ENCODE peak calls at places on chromosomes 16 and 17, in six cellular contexts. J, W, C, F, K and Y are unnamed samples. For H3K9me3, the result is how much of the 10 kb centered on the place peaks cover.

GRCh38 chr17:30476726-30477082 is 504 bp upstream of the GOSR1 start:
- DNase-seq in J (no peak), W (no peak), C (no peak), F (no peak), K (peak), Y (no peak)

GRCh38 chr17:74185786-74186185 is 17.7 kb upstream of the RPL38 start:
- DNase-seq in J (no peak), W (no peak), C (no peak), F (no peak), K (no peak), Y (no peak)

GRCh38 chr17:82118815-82119380 is 20.9 kb upstream of the FASN start:
- DNase-seq in J (no peak), W (no peak), C (no peak), F (no peak), K (peak), Y (no peak)

GRCh38 chr16:57591086-57591869 is 37.2 kb upstream of the ADGRG1 start:
- DNase-seq in J (peak), W (no peak), C (peak), F (peak), K (peak), Y (peak)

GRCh38 chr17:72120878-72121163 is at the start of gene SOX9:
- DNase-seq in J (peak), W (no peak), C (peak), F (peak), K (peak), Y (no peak)

GRCh38 chr17:4248504-4249277 is 15.1 kb downstream of the ANKFY1 start:
- DNase-seq in J (no peak), W (no peak), C (no peak), F (peak), K (no peak), Y (no peak)

GRCh38 chr17:31053076-31053475 is 41.7 kb upstream of the NF1 start:
- DNase-seq in J (no peak), W (no peak), C (no peak), F (no peak), K (no peak), Y (no peak)

GRCh38 chr16:67529639-67530012 is 997 bp downstream of the RIPOR1 start:
- DNase-seq in J (no peak), W (no peak), C (no peak), F (peak), K (peak), Y (no peak)

GRCh38 chr17:39143552-39144093 is 7.8 kb downstream of the PLXDC1 start:
- DNase-seq in J (peak), W (no peak), C (peak), F (no peak), K (no peak), Y (no peak)

GRCh38 chr17:9228408-9229159 is 207.3 kb downstream of the NTN1 start:
- DNase-seq in J (no peak), W (no peak), C (peak), F (peak), K (no peak), Y (no peak)

GRCh38 chr16:8798174-8798527 is 512 bp downstream of the PMM2 start:
- DNase-seq in J (no peak), W (no peak), C (no peak), F (no peak), K (no peak), Y (no peak)

GRCh38 chr16:84088695-84089395 is 27.9 kb downstream of the MBTPS1 start:
- DNase-seq in J (no peak), W (no peak), C (no peak), F (no peak), K (no peak), Y (no peak)

GRCh38 chr17:32523017-32523680 is 36.4 kb downstream of the CDK5R1 start:
- DNase-seq in J (no peak), W (no peak), C (no peak), F (no peak), K (no peak), Y (no peak)

GRCh38 chr17:17808706-17809432 is 27.9 kb downstream of the SREBF1 start:
- DNase-seq in J (no peak), W (no peak), C (no peak), F (no peak), K (peak), Y (no peak)

GRCh38 chr16:54015147-54015546 is 271.4 kb downstream of the IRX3 start:
- DNase-seq in J (no peak), W (no peak), C (no peak), F (no peak), K (no peak), Y (no peak)

GRCh38 chr17:45792995-45793755 is 9.1 kb downstream of the CRHR1 start:
- DNase-seq in J (no peak), W (no peak), C (no peak), F (no peak), K (no peak), Y (no peak)

GRCh38 chr17:38911081-38911730 is 14.2 kb upstream of the LASP1NB start:
- DNase-seq in J (no peak), W (no peak), C (peak), F (no peak), K (no peak), Y (peak)

GRCh38 chr17:77233127-77233526 is 92.4 kb downstream of the SEC14L1 start:
- DNase-seq in J (no peak), W (no peak), C (no peak), F (no peak), K (no peak), Y (no peak)

DNA sequence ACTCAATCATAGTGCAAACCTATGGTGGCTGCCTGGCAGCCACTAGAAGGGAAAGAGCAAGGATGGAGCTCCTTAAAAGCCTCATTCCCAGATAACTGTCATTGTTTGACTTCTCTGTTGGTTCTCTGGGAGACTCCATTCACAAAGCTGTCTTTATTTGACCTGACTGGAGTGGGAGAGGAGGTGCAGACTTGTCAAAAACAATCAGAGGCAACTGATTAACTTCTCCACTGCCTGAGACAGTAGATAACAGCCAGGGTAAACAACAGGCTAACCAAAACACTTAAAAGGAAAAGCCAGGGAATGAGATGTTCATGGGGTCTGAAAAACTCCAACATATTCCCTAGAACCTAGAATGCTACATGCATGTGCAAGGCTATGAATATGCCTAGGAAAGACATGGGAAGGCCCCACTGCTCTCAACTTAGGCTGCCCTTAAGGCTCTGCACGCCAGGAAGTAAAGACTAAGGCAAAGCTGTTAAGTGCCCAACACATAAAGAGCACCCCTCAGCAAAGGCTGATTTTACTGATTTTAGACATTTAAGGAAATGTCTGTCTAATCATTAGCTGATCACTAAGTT is 82.0 kb downstream of the TTC19 start:
- DNase-seq in J (no peak), W (no peak), C (no peak), F (no peak), K (no peak), Y (no peak)
- H3K9me3 ChIP-seq in J (under half), W (under half), C (under half), F (under half), K (under half), Y (under half)

GRCh38 chr16:31810863-31811262 is 62.7 kb upstream of the ZNF267 start:
- DNase-seq in J (no peak), W (no peak), C (no peak), F (no peak), K (no peak), Y (no peak)
- H3K9me3 ChIP-seq in J (under half), W (under half), C (under half), F (under half), K (under half), Y (under half)

GRCh38 chr17:66934040-66934439 is 30.5 kb upstream of the CACNG4 start:
- DNase-seq in J (no peak), W (no peak), C (no peak), F (no peak), K (no peak), Y (no peak)
- H3K9me3 ChIP-seq in J (under half), W (under half), C (under half), F (under half), K (under half), Y (under half)

GRCh38 chr16:34743115-34743514 is 1283.7 kb downstream of the TP53TG3F start:
- DNase-seq in J (no peak), W (no peak), C (no peak), F (no peak), K (no peak), Y (no peak)
- H3K9me3 ChIP-seq in J (under half), W (under half), C (under half), F (under half), K (under half), Y (under half)

GRCh38 chr17:83200746-83201145 is 121.3 kb downstream of the METRNL start:
- DNase-seq in J (peak), W (no peak), C (peak), F (peak), K (no peak), Y (no peak)

GRCh38 chr17:83201206-83202001 is 122.0 kb downstream of the METRNL start:
- DNase-seq in J (no peak), W (no peak), C (peak), F (no peak), K (no peak), Y (no peak)

GRCh38 chr17:83203073-83203471 is 123.7 kb downstream of the METRNL start:
- DNase-seq in J (peak), W (peak), C (peak), F (peak), K (no peak), Y (no peak)

GRCh38 chr17:83203472-83204221 is 124.2 kb downstream of the METRNL start:
- DNase-seq in J (peak), W (no peak), C (peak), F (no peak), K (no peak), Y (no peak)

DNA sequence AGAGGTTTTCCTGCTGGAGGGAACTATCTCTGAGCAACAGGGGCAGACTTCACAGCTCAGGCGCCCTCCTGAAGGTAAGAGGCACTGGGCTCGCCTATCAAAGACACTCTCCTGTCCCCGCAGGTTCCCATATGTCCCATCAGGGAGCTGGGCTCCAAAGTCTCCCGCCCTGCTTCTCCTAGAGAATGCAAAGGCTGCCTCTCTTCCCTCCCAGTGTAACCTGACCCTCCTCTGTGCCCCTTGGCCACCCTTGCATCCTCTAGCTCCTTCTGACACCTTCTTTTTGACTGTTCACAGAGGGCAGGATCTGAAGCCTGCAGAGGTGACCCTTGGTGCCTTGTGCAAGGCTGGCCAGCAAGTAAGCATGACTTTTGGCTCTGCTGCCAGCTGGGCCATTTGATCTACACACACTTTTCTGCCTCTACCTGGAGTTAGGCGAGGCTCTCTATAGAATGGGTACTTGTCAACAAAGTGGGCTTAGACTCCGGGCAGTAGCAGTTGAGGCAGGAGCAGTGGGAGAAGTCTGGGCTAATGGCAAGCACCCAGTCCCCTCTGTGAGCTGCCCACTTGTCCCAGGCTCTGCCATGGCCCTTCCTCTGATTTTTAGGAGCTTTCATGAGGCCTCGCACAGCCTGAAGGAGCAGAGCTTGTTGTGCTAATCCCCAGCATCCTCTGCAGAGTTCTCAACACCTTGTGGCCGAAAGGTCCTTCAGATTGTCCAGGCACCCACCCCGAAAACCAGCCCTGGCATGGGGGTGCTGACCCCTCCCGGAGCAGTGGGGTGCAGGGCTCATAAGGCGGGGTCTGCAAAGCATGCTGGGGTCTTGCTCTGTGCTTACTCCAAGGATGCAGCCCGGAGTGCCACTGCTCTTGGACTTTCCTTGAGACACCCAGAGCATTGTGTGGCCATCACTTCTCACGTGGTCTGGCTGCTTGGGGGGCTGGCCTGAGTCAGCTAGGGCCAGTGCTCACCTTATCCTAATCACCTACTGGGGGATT is 122.9 kb downstream of the METRNL start:
- DNase-seq in J (no peak), W (peak), C (peak), F (no peak), K (no peak), Y (no peak)
- H3K9me3 ChIP-seq in J (under half), W (under half), C (under half), F (under half), K (under half), Y (under half)